ENCODE peak calls at places on chromosome 14, in eight cellular contexts. One of them, this sample, is unnamed. For H3K36me3, the result is how much of the 10 kb centered on the place peaks cover.

GRCh38 chr14:100425454-100425814 is 102.3 kb downstream of the SLC25A47 start:
- DNase-seq in heart left ventricle: no peak
- DNase-seq in fibroblast of lung: no peak
- DNase-seq in stomach: no peak
- DNase-seq in DND-41: no peak
- DNase-seq in left lung: no peak
- DNase-seq in lung: no peak
- DNase-seq in tibial artery: no peak
- DNase-seq in this sample: no peak

GRCh38 chr14:68967459-68967940 is 11.6 kb downstream of the ACTN1 start:
- DNase-seq in heart left ventricle: no peak
- DNase-seq in fibroblast of lung: no peak
- DNase-seq in stomach: peak
- DNase-seq in DND-41: no peak
- DNase-seq in left lung: no peak
- DNase-seq in lung: no peak
- DNase-seq in tibial artery: no peak
- DNase-seq in this sample: no peak

GRCh38 chr14:70020350-70021170 is 141.3 kb downstream of the SMOC1 start:
- DNase-seq in heart left ventricle: no peak
- DNase-seq in fibroblast of lung: no peak
- DNase-seq in stomach: no peak
- DNase-seq in DND-41: no peak
- DNase-seq in left lung: no peak
- DNase-seq in lung: no peak
- DNase-seq in tibial artery: no peak
- DNase-seq in this sample: no peak

GRCh38 chr14:78902010-78902623 is 731.9 kb downstream of the NRXN3 start:
- DNase-seq in heart left ventricle: no peak
- DNase-seq in fibroblast of lung: peak
- DNase-seq in stomach: peak
- DNase-seq in DND-41: peak
- DNase-seq in left lung: no peak
- DNase-seq in lung: no peak
- DNase-seq in tibial artery: no peak
- DNase-seq in this sample: no peak

GRCh38 chr14:91311284-91311662 is 66.8 kb upstream of the GPR68 start:
- DNase-seq in heart left ventricle: no peak
- DNase-seq in fibroblast of lung: no peak
- DNase-seq in stomach: no peak
- DNase-seq in DND-41: peak
- DNase-seq in left lung: no peak
- DNase-seq in lung: no peak
- DNase-seq in tibial artery: no peak
- DNase-seq in this sample: no peak

GRCh38 chr14:100898935-100899840 is 4.3 kb downstream of the RTL1 start:
- DNase-seq in heart left ventricle: no peak
- DNase-seq in fibroblast of lung: no peak
- DNase-seq in stomach: no peak
- DNase-seq in DND-41: no peak
- DNase-seq in left lung: peak
- DNase-seq in lung: peak
- DNase-seq in tibial artery: peak
- DNase-seq in this sample: no peak

GRCh38 chr14:67526676-67527459 is 6.2 kb upstream of the PLEKHH1 start:
- DNase-seq in heart left ventricle: peak
- DNase-seq in fibroblast of lung: peak
- DNase-seq in stomach: peak
- DNase-seq in DND-41: peak
- DNase-seq in left lung: no peak
- DNase-seq in lung: peak
- DNase-seq in tibial artery: no peak
- DNase-seq in this sample: no peak

GRCh38 chr14:52351191-52351560 is 37.1 kb downstream of the PTGER2 start:
- DNase-seq in heart left ventricle: no peak
- DNase-seq in fibroblast of lung: peak
- DNase-seq in stomach: no peak
- DNase-seq in DND-41: no peak
- DNase-seq in left lung: no peak
- DNase-seq in lung: no peak
- DNase-seq in tibial artery: no peak
- DNase-seq in this sample: no peak

GRCh38 chr14:61616524-61617185 is 78.7 kb upstream of the HIF1A start:
- DNase-seq in heart left ventricle: no peak
- DNase-seq in fibroblast of lung: peak
- DNase-seq in stomach: no peak
- DNase-seq in DND-41: no peak
- DNase-seq in left lung: no peak
- DNase-seq in lung: no peak
- DNase-seq in tibial artery: no peak
- DNase-seq in this sample: no peak

GRCh38 chr14:70789961-70790360 is 19.4 kb downstream of the MAP3K9 start:
- DNase-seq in heart left ventricle: no peak
- DNase-seq in fibroblast of lung: no peak
- DNase-seq in stomach: no peak
- DNase-seq in DND-41: no peak
- DNase-seq in left lung: no peak
- DNase-seq in lung: no peak
- DNase-seq in tibial artery: no peak
- DNase-seq in this sample: no peak

GRCh38 chr14:105884808-105885281 is 358.5 kb downstream of the TMEM121 start:
- DNase-seq in heart left ventricle: peak
- DNase-seq in fibroblast of lung: no peak
- DNase-seq in stomach: peak
- DNase-seq in DND-41: no peak
- DNase-seq in left lung: peak
- DNase-seq in lung: no peak
- DNase-seq in tibial artery: peak
- DNase-seq in this sample: no peak

GRCh38 chr14:65783576-65783975 is 371.0 kb downstream of the FUT8 start:
- DNase-seq in heart left ventricle: no peak
- DNase-seq in fibroblast of lung: peak
- DNase-seq in stomach: no peak
- DNase-seq in DND-41: no peak
- DNase-seq in left lung: no peak
- DNase-seq in lung: no peak
- DNase-seq in tibial artery: no peak
- DNase-seq in this sample: no peak

GRCh38 chr14:99803803-99804202 is 10.6 kb downstream of the EML1 start:
- DNase-seq in heart left ventricle: no peak
- DNase-seq in fibroblast of lung: no peak
- DNase-seq in stomach: no peak
- DNase-seq in DND-41: no peak
- DNase-seq in left lung: no peak
- DNase-seq in lung: no peak
- DNase-seq in tibial artery: no peak
- DNase-seq in this sample: no peak

GRCh38 chr14:21068521-21069387 is 1.4 kb upstream of the ARHGEF40 start:
- DNase-seq in heart left ventricle: peak
- DNase-seq in fibroblast of lung: peak
- DNase-seq in stomach: peak
- DNase-seq in DND-41: peak
- DNase-seq in left lung: peak
- DNase-seq in lung: peak
- DNase-seq in tibial artery: peak
- DNase-seq in this sample: peak

GRCh38 chr14:38238332-38238731 is 17.6 kb downstream of the CLEC14A start:
- DNase-seq in heart left ventricle: no peak
- DNase-seq in fibroblast of lung: peak
- DNase-seq in stomach: no peak
- DNase-seq in DND-41: no peak
- DNase-seq in left lung: no peak
- DNase-seq in lung: no peak
- DNase-seq in tibial artery: no peak
- DNase-seq in this sample: no peak

DNA sequence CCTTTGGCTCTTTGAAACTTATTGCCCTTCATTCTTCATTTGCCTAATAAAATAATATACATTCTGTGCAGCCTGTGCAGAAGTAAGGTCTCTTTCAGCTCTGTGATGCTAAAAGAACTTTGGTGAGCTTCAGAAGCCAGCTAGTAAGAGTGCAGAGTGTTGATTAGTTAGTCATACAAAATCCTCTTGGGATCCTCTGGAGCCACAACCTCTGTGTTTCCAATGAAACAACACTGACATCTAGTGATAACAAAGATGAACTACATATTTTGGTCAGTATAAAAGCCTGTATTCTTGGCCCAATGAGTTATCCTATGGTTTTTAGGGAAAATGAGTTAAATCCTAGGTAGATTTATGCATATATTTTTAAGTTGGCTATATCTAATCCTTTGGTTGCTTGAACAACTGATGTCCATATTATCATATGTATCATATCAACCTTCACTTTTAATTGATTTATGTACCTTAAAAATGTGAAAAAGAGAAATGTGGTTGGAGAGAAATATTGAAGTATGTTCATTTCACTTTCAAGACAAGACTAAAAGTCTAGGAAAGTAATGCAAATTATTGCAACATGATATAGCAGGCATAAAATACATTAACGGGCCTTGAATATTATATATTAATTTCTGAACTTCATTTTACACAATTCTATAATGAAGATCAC is 158.4 kb downstream of the KLHL28 start:
- DNase-seq in heart left ventricle: no peak
- DNase-seq in fibroblast of lung: peak
- DNase-seq in stomach: no peak
- DNase-seq in DND-41: no peak
- DNase-seq in left lung: no peak
- DNase-seq in lung: no peak
- DNase-seq in tibial artery: no peak
- DNase-seq in this sample: no peak
- TF ChIP-seq CTCF in heart left ventricle: peak
- TF ChIP-seq CTCF in fibroblast of lung: peak
- TF ChIP-seq CTCF in stomach: no peak
- TF ChIP-seq CTCF in DND-41: peak
- TF ChIP-seq CTCF in left lung: peak
- TF ChIP-seq CTCF in lung: peak
- TF ChIP-seq CTCF in tibial artery: peak
- TF ChIP-seq CTCF in this sample: peak

GRCh38 chr14:93025055-93025454 is 90.7 kb downstream of the ITPK1 start:
- DNase-seq in heart left ventricle: no peak
- DNase-seq in fibroblast of lung: no peak
- DNase-seq in stomach: no peak
- DNase-seq in DND-41: no peak
- DNase-seq in left lung: no peak
- DNase-seq in lung: no peak
- DNase-seq in tibial artery: no peak
- DNase-seq in this sample: no peak

GRCh38 chr14:93023802-93024434 is 91.8 kb downstream of the ITPK1 start:
- DNase-seq in heart left ventricle: no peak
- DNase-seq in fibroblast of lung: no peak
- DNase-seq in stomach: no peak
- DNase-seq in DND-41: no peak
- DNase-seq in left lung: no peak
- DNase-seq in lung: no peak
- DNase-seq in tibial artery: no peak
- DNase-seq in this sample: no peak

GRCh38 chr14:93019970-93020369 is 95.8 kb downstream of the ITPK1 start:
- DNase-seq in heart left ventricle: no peak
- DNase-seq in fibroblast of lung: no peak
- DNase-seq in stomach: no peak
- DNase-seq in DND-41: no peak
- DNase-seq in left lung: no peak
- DNase-seq in lung: no peak
- DNase-seq in tibial artery: no peak
- DNase-seq in this sample: no peak

GRCh38 chr14:93024493-93024892 is 91.2 kb downstream of the ITPK1 start:
- DNase-seq in heart left ventricle: no peak
- DNase-seq in fibroblast of lung: no peak
- DNase-seq in stomach: no peak
- DNase-seq in DND-41: no peak
- DNase-seq in left lung: no peak
- DNase-seq in lung: no peak
- DNase-seq in tibial artery: no peak
- DNase-seq in this sample: no peak

GRCh38 chr14:93023039-93023438 is 92.7 kb downstream of the ITPK1 start:
- DNase-seq in heart left ventricle: no peak
- DNase-seq in fibroblast of lung: no peak
- DNase-seq in stomach: no peak
- DNase-seq in DND-41: peak
- DNase-seq in left lung: no peak
- DNase-seq in lung: no peak
- DNase-seq in tibial artery: no peak
- DNase-seq in this sample: no peak
- H3K36me3 ChIP-seq in heart left ventricle: under half
- H3K36me3 ChIP-seq in fibroblast of lung: under half
- H3K36me3 ChIP-seq in stomach: under half
- H3K36me3 ChIP-seq in DND-41: under half
- H3K36me3 ChIP-seq in left lung: under half
- H3K36me3 ChIP-seq in lung: under half
- H3K36me3 ChIP-seq in tibial artery: under half
- H3K36me3 ChIP-seq in this sample: under half

GRCh38 chr14:64761441-64762043 is 57.3 kb downstream of the PLEKHG3 start:
- DNase-seq in heart left ventricle: peak
- DNase-seq in fibroblast of lung: no peak
- DNase-seq in stomach: no peak
- DNase-seq in DND-41: no peak
- DNase-seq in left lung: no peak
- DNase-seq in lung: no peak
- DNase-seq in tibial artery: peak
- DNase-seq in this sample: no peak
- TF ChIP-seq CTCF in heart left ventricle: no peak
- TF ChIP-seq CTCF in fibroblast of lung: no peak
- TF ChIP-seq CTCF in stomach: peak
- TF ChIP-seq CTCF in DND-41: no peak
- TF ChIP-seq CTCF in left lung: no peak
- TF ChIP-seq CTCF in lung: no peak
- TF ChIP-seq CTCF in tibial artery: no peak
- TF ChIP-seq CTCF in this sample: no peak

DNA sequence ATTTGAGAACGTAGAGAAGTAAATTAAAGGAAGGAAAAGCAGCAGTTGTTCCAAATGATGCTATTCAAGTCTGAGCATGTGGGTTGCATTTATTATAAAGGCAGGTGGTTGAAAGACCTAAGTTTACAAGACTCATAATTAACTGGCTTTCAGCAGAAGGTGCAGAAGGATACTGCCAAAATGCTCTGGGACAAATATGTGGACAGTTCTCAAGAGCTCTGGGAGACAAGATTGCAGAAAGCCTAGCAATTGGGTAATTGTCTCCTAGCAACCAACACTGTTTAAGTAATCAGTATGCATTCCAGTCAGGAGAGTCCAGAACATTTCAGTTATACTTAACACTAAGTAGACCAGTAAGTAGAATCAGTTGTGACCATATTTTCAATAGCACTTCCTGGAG is 131.5 kb downstream of the GPR135 start:
- DNase-seq in heart left ventricle: no peak
- DNase-seq in fibroblast of lung: peak
- DNase-seq in stomach: no peak
- DNase-seq in DND-41: no peak
- DNase-seq in left lung: no peak
- DNase-seq in lung: peak
- DNase-seq in tibial artery: no peak
- DNase-seq in this sample: no peak
- H3K36me3 ChIP-seq in heart left ventricle: under half
- H3K36me3 ChIP-seq in fibroblast of lung: under half
- H3K36me3 ChIP-seq in stomach: under half
- H3K36me3 ChIP-seq in DND-41: under half
- H3K36me3 ChIP-seq in left lung: under half
- H3K36me3 ChIP-seq in lung: under half
- H3K36me3 ChIP-seq in tibial artery: under half
- H3K36me3 ChIP-seq in this sample: under half

This sample was measured in thoracic aorta.